ENCODE peak calls at places on chromosomes 2 and 18, in nine cellular contexts. One of them, this sample, is unnamed. For H3K27me3 and H3K4me1, the result is how much of the 10 kb centered on the place peaks cover.

GRCh38 chr2:16626497-16626896 is 39.1 kb downstream of the CYRIA start:
- DNase-seq in psoas muscle: peak
- DNase-seq in Peyer's patch: no peak
- DNase-seq in astrocyte: peak
- DNase-seq in heart left ventricle: peak
- DNase-seq in left ventricle myocardium inferior: no peak
- DNase-seq in PC-9: peak
- DNase-seq in right cardiac atrium: peak
- DNase-seq in adrenal gland: peak
- DNase-seq in this sample: peak

GRCh38 chr2:142843731-142844130 is 33.7 kb upstream of the KYNU start:
- DNase-seq in psoas muscle: no peak
- DNase-seq in Peyer's patch: no peak
- DNase-seq in astrocyte: no peak
- DNase-seq in heart left ventricle: no peak
- DNase-seq in left ventricle myocardium inferior: no peak
- DNase-seq in PC-9: no peak
- DNase-seq in right cardiac atrium: no peak
- DNase-seq in adrenal gland: no peak
- DNase-seq in this sample: no peak

GRCh38 chr18:54358495-54358793 is 738 bp downstream of the C18orf54 start:
- DNase-seq in psoas muscle: no peak
- DNase-seq in Peyer's patch: no peak
- DNase-seq in astrocyte: no peak
- DNase-seq in heart left ventricle: no peak
- DNase-seq in left ventricle myocardium inferior: peak
- DNase-seq in PC-9: peak
- DNase-seq in right cardiac atrium: no peak
- DNase-seq in adrenal gland: no peak
- DNase-seq in this sample: no peak

GRCh38 chr2:177705511-177705910 is 312.9 kb downstream of the AGPS start:
- DNase-seq in psoas muscle: no peak
- DNase-seq in Peyer's patch: no peak
- DNase-seq in astrocyte: no peak
- DNase-seq in heart left ventricle: no peak
- DNase-seq in left ventricle myocardium inferior: no peak
- DNase-seq in PC-9: no peak
- DNase-seq in right cardiac atrium: no peak
- DNase-seq in adrenal gland: no peak
- DNase-seq in this sample: no peak

GRCh38 chr18:59050661-59051057 is 89.0 kb upstream of the SEC11C start:
- DNase-seq in psoas muscle: no peak
- DNase-seq in Peyer's patch: no peak
- DNase-seq in astrocyte: no peak
- DNase-seq in heart left ventricle: no peak
- DNase-seq in left ventricle myocardium inferior: no peak
- DNase-seq in PC-9: no peak
- DNase-seq in right cardiac atrium: no peak
- DNase-seq in adrenal gland: no peak
- DNase-seq in this sample: no peak

GRCh38 chr2:221529943-221530652 is 42.0 kb downstream of the EPHA4 start:
- DNase-seq in psoas muscle: no peak
- DNase-seq in Peyer's patch: no peak
- DNase-seq in astrocyte: peak
- DNase-seq in heart left ventricle: no peak
- DNase-seq in left ventricle myocardium inferior: no peak
- DNase-seq in PC-9: peak
- DNase-seq in right cardiac atrium: no peak
- DNase-seq in adrenal gland: no peak
- DNase-seq in this sample: no peak

GRCh38 chr2:239400000-239400831 is 604 bp downstream of the HDAC4 start:
- DNase-seq in psoas muscle: no peak
- DNase-seq in Peyer's patch: peak
- DNase-seq in astrocyte: no peak
- DNase-seq in heart left ventricle: no peak
- DNase-seq in left ventricle myocardium inferior: no peak
- DNase-seq in PC-9: no peak
- DNase-seq in right cardiac atrium: no peak
- DNase-seq in adrenal gland: no peak
- DNase-seq in this sample: no peak

GRCh38 chr2:196291418-196291817 is 120.0 kb upstream of the STK17B start:
- DNase-seq in psoas muscle: no peak
- DNase-seq in Peyer's patch: no peak
- DNase-seq in astrocyte: no peak
- DNase-seq in heart left ventricle: peak
- DNase-seq in left ventricle myocardium inferior: no peak
- DNase-seq in PC-9: peak
- DNase-seq in right cardiac atrium: no peak
- DNase-seq in adrenal gland: no peak
- DNase-seq in this sample: no peak

GRCh38 chr2:86750240-86750839 is 30.2 kb downstream of the RMND5A start:
- DNase-seq in psoas muscle: no peak
- DNase-seq in Peyer's patch: no peak
- DNase-seq in astrocyte: no peak
- DNase-seq in heart left ventricle: no peak
- DNase-seq in left ventricle myocardium inferior: no peak
- DNase-seq in PC-9: no peak
- DNase-seq in right cardiac atrium: no peak
- DNase-seq in adrenal gland: no peak
- DNase-seq in this sample: no peak

GRCh38 chr2:31251851-31252250 is 17.9 kb downstream of the EHD3 start:
- DNase-seq in psoas muscle: no peak
- DNase-seq in Peyer's patch: no peak
- DNase-seq in astrocyte: no peak
- DNase-seq in heart left ventricle: peak
- DNase-seq in left ventricle myocardium inferior: no peak
- DNase-seq in PC-9: no peak
- DNase-seq in right cardiac atrium: no peak
- DNase-seq in adrenal gland: no peak
- DNase-seq in this sample: no peak

GRCh38 chr18:51227660-51228059 is 30.2 kb upstream of the MEX3C start:
- DNase-seq in psoas muscle: no peak
- DNase-seq in Peyer's patch: no peak
- DNase-seq in astrocyte: no peak
- DNase-seq in heart left ventricle: no peak
- DNase-seq in left ventricle myocardium inferior: no peak
- DNase-seq in PC-9: no peak
- DNase-seq in right cardiac atrium: no peak
- DNase-seq in adrenal gland: no peak
- DNase-seq in this sample: no peak

GRCh38 chr18:22559414-22560282 is 141.9 kb upstream of the CTAGE1 start:
- DNase-seq in psoas muscle: peak
- DNase-seq in Peyer's patch: peak
- DNase-seq in astrocyte: peak
- DNase-seq in heart left ventricle: peak
- DNase-seq in left ventricle myocardium inferior: peak
- DNase-seq in PC-9: peak
- DNase-seq in right cardiac atrium: peak
- DNase-seq in adrenal gland: peak
- DNase-seq in this sample: peak

GRCh38 chr2:42918671-42919335 is 126.4 kb upstream of the HAAO start:
- DNase-seq in psoas muscle: no peak
- DNase-seq in Peyer's patch: no peak
- DNase-seq in astrocyte: no peak
- DNase-seq in heart left ventricle: no peak
- DNase-seq in left ventricle myocardium inferior: no peak
- DNase-seq in PC-9: no peak
- DNase-seq in right cardiac atrium: no peak
- DNase-seq in adrenal gland: no peak
- DNase-seq in this sample: peak

DNA sequence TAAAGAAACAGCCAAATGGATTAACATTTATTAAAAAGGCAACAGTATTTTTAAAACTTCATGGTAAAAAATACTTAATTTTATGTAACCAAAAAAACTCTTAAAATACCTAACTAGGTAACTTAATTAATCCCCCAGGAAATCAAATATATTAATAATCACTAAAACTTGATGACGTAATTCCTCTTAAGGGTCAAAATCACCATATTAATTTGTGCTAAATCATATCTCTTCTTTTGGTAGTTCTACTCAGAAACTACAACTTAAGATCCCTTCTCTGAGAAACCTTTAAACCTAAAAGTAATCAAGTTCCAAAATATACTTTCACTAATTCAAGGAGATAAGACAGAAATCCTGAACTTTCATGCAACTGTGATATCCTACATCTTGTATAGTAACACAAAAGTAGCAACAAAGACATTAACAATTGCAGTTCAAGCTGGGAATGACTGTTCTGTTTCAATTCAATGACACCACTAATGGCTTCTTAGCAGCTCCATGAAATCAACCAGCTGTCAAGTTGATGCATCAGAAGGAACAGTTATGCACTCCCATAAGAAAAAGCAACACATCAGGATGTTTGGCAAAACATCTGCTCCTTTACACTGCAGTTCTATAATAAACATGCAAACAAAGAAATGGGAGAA is 4.0 kb downstream of the BAZ2B start:
- DNase-seq in psoas muscle: no peak
- DNase-seq in Peyer's patch: no peak
- DNase-seq in astrocyte: no peak
- DNase-seq in heart left ventricle: no peak
- DNase-seq in left ventricle myocardium inferior: no peak
- DNase-seq in PC-9: no peak
- DNase-seq in right cardiac atrium: no peak
- DNase-seq in adrenal gland: no peak
- DNase-seq in this sample: no peak
- H3K4me3 ChIP-seq in psoas muscle: peak
- H3K4me3 ChIP-seq in Peyer's patch: peak
- H3K4me3 ChIP-seq in astrocyte: no peak
- H3K4me3 ChIP-seq in heart left ventricle: peak
- H3K4me3 ChIP-seq in left ventricle myocardium inferior: peak
- H3K4me3 ChIP-seq in PC-9: no peak
- H3K4me3 ChIP-seq in right cardiac atrium: peak
- H3K4me3 ChIP-seq in adrenal gland: no peak
- H3K4me3 ChIP-seq in this sample: no peak

GRCh38 chr2:188665727-188666304 is 308.4 kb upstream of the COL3A1 start:
- DNase-seq in psoas muscle: no peak
- DNase-seq in Peyer's patch: no peak
- DNase-seq in astrocyte: no peak
- DNase-seq in heart left ventricle: no peak
- DNase-seq in left ventricle myocardium inferior: no peak
- DNase-seq in PC-9: no peak
- DNase-seq in right cardiac atrium: no peak
- DNase-seq in adrenal gland: no peak
- DNase-seq in this sample: no peak

GRCh38 chr2:188668017-188668663 is 306.0 kb upstream of the COL3A1 start:
- DNase-seq in psoas muscle: no peak
- DNase-seq in Peyer's patch: no peak
- DNase-seq in astrocyte: peak
- DNase-seq in heart left ventricle: no peak
- DNase-seq in left ventricle myocardium inferior: no peak
- DNase-seq in PC-9: no peak
- DNase-seq in right cardiac atrium: no peak
- DNase-seq in adrenal gland: no peak
- DNase-seq in this sample: no peak

GRCh38 chr2:188664391-188664790 is 309.8 kb upstream of the COL3A1 start:
- DNase-seq in psoas muscle: no peak
- DNase-seq in Peyer's patch: no peak
- DNase-seq in astrocyte: no peak
- DNase-seq in heart left ventricle: no peak
- DNase-seq in left ventricle myocardium inferior: no peak
- DNase-seq in PC-9: no peak
- DNase-seq in right cardiac atrium: peak
- DNase-seq in adrenal gland: no peak
- DNase-seq in this sample: no peak

GRCh38 chr2:188665196-188665595 is 309.0 kb upstream of the COL3A1 start:
- DNase-seq in psoas muscle: no peak
- DNase-seq in Peyer's patch: no peak
- DNase-seq in astrocyte: peak
- DNase-seq in heart left ventricle: no peak
- DNase-seq in left ventricle myocardium inferior: no peak
- DNase-seq in PC-9: no peak
- DNase-seq in right cardiac atrium: no peak
- DNase-seq in adrenal gland: no peak
- DNase-seq in this sample: no peak

GRCh38 chr2:188666503-188666902 is 307.7 kb upstream of the COL3A1 start:
- DNase-seq in psoas muscle: no peak
- DNase-seq in Peyer's patch: no peak
- DNase-seq in astrocyte: no peak
- DNase-seq in heart left ventricle: no peak
- DNase-seq in left ventricle myocardium inferior: no peak
- DNase-seq in PC-9: no peak
- DNase-seq in right cardiac atrium: no peak
- DNase-seq in adrenal gland: no peak
- DNase-seq in this sample: no peak
- H3K27me3 ChIP-seq in psoas muscle: under half
- H3K27me3 ChIP-seq in Peyer's patch: under half
- H3K27me3 ChIP-seq in astrocyte: under half
- H3K27me3 ChIP-seq in heart left ventricle: under half
- H3K27me3 ChIP-seq in left ventricle myocardium inferior: under half
- H3K27me3 ChIP-seq in PC-9: under half
- H3K27me3 ChIP-seq in right cardiac atrium: under half
- H3K27me3 ChIP-seq in adrenal gland: under half
- H3K27me3 ChIP-seq in this sample: under half

GRCh38 chr2:102399499-102400141 is 23.3 kb upstream of the IL18RAP start:
- DNase-seq in psoas muscle: no peak
- DNase-seq in Peyer's patch: no peak
- DNase-seq in astrocyte: no peak
- DNase-seq in heart left ventricle: no peak
- DNase-seq in left ventricle myocardium inferior: no peak
- DNase-seq in PC-9: no peak
- DNase-seq in right cardiac atrium: no peak
- DNase-seq in adrenal gland: no peak
- DNase-seq in this sample: no peak
- H3K4me1 ChIP-seq in psoas muscle: under half
- H3K4me1 ChIP-seq in Peyer's patch: under half
- H3K4me1 ChIP-seq in astrocyte: under half
- H3K4me1 ChIP-seq in heart left ventricle: under half
- H3K4me1 ChIP-seq in left ventricle myocardium inferior: under half
- H3K4me1 ChIP-seq in PC-9: under half
- H3K4me1 ChIP-seq in right cardiac atrium: under half
- H3K4me1 ChIP-seq in adrenal gland: under half
- H3K4me1 ChIP-seq in this sample: under half

GRCh38 chr18:63312731-63313408 is 6.7 kb downstream of the BCL2 start:
- DNase-seq in psoas muscle: no peak
- DNase-seq in Peyer's patch: no peak
- DNase-seq in astrocyte: no peak
- DNase-seq in heart left ventricle: no peak
- DNase-seq in left ventricle myocardium inferior: no peak
- DNase-seq in PC-9: no peak
- DNase-seq in right cardiac atrium: no peak
- DNase-seq in adrenal gland: no peak
- DNase-seq in this sample: no peak

GRCh38 chr18:63314062-63314790 is 5.3 kb downstream of the BCL2 start:
- DNase-seq in psoas muscle: no peak
- DNase-seq in Peyer's patch: no peak
- DNase-seq in astrocyte: no peak
- DNase-seq in heart left ventricle: no peak
- DNase-seq in left ventricle myocardium inferior: no peak
- DNase-seq in PC-9: no peak
- DNase-seq in right cardiac atrium: no peak
- DNase-seq in adrenal gland: no peak
- DNase-seq in this sample: no peak

GRCh38 chr18:63311481-63312409 is 7.8 kb downstream of the BCL2 start:
- DNase-seq in psoas muscle: no peak
- DNase-seq in Peyer's patch: no peak
- DNase-seq in astrocyte: no peak
- DNase-seq in heart left ventricle: no peak
- DNase-seq in left ventricle myocardium inferior: no peak
- DNase-seq in PC-9: no peak
- DNase-seq in right cardiac atrium: no peak
- DNase-seq in adrenal gland: no peak
- DNase-seq in this sample: no peak

GRCh38 chr18:63314991-63315662 is 4.4 kb downstream of the BCL2 start:
- DNase-seq in psoas muscle: no peak
- DNase-seq in Peyer's patch: no peak
- DNase-seq in astrocyte: no peak
- DNase-seq in heart left ventricle: no peak
- DNase-seq in left ventricle myocardium inferior: no peak
- DNase-seq in PC-9: no peak
- DNase-seq in right cardiac atrium: no peak
- DNase-seq in adrenal gland: no peak
- DNase-seq in this sample: no peak

GRCh38 chr18:63313409-63313917 is 6.1 kb downstream of the BCL2 start:
- DNase-seq in psoas muscle: no peak
- DNase-seq in Peyer's patch: no peak
- DNase-seq in astrocyte: no peak
- DNase-seq in heart left ventricle: no peak
- DNase-seq in left ventricle myocardium inferior: no peak
- DNase-seq in PC-9: no peak
- DNase-seq in right cardiac atrium: no peak
- DNase-seq in adrenal gland: no peak
- DNase-seq in this sample: no peak
- H3K4me3 ChIP-seq in psoas muscle: no peak
- H3K4me3 ChIP-seq in Peyer's patch: no peak
- H3K4me3 ChIP-seq in astrocyte: no peak
- H3K4me3 ChIP-seq in heart left ventricle: no peak
- H3K4me3 ChIP-seq in left ventricle myocardium inferior: no peak
- H3K4me3 ChIP-seq in PC-9: no peak
- H3K4me3 ChIP-seq in right cardiac atrium: no peak
- H3K4me3 ChIP-seq in adrenal gland: no peak
- H3K4me3 ChIP-seq in this sample: no peak